ENCODE peak calls at places on chromosomes 16 and 17, in six cellular contexts. J is activated B cell treated with CpG ODN at 0.5 μM for 24 hours, T is RCC 7860, K is A549, V is T follicular helper cell, I is cardiac fibroblast. B is an unnamed sample.

GRCh38 chr17:68794636-68795503 is 160.3 kb downstream of the ABCA8 start:
- DNase-seq in J (no peak), T (no peak), K (no peak), V (no peak), I (peak), B (peak)

GRCh38 chr16:71882505-71883192 is 1.3 kb downstream of the ZNF821 start:
- DNase-seq in J (peak), T (peak), K (peak), V (peak), I (peak), B (peak)

GRCh38 chr16:50836121-50836541 is 94.2 kb downstream of the CYLD start:
- DNase-seq in J (no peak), T (no peak), K (no peak), V (no peak), I (peak), B (no peak)

GRCh38 chr17:75771334-75772281 is 6.6 kb upstream of the GALK1 start:
- DNase-seq in J (no peak), T (no peak), K (no peak), V (no peak), I (peak), B (peak)

GRCh38 chr16:19808061-19808621 is 76.5 kb downstream of the GPRC5B start:
- DNase-seq in J (no peak), T (peak), K (peak), V (no peak), I (no peak), B (no peak)

GRCh38 chr16:31700200-31700529 is 172.5 kb downstream of the AHSP start:
- DNase-seq in J (no peak), T (no peak), K (peak), V (no peak), I (no peak), B (no peak)

GRCh38 chr17:21294321-21295035 is 10.0 kb downstream of the MAP2K3 start:
- DNase-seq in J (no peak), T (no peak), K (no peak), V (no peak), I (no peak), B (no peak)

GRCh38 chr17:75758131-75758905 is 6.7 kb downstream of the GALK1 start:
- DNase-seq in J (no peak), T (no peak), K (no peak), V (no peak), I (no peak), B (no peak)

GRCh38 chr17:27294689-27295630 is 1.0 kb downstream of the WSB1 start:
- DNase-seq in J (no peak), T (peak), K (peak), V (peak), I (peak), B (peak)

GRCh38 chr16:12600536-12601256 is 203.0 kb downstream of the CPPED1 start:
- DNase-seq in J (no peak), T (no peak), K (no peak), V (no peak), I (no peak), B (no peak)

GRCh38 chr17:37037590-37038155 is 88.9 kb downstream of the AATF start:
- DNase-seq in J (no peak), T (no peak), K (no peak), V (no peak), I (no peak), B (no peak)

GRCh38 chr16:50208460-50208931 is 55.4 kb downstream of the TENT4B start:
- DNase-seq in J (no peak), T (peak), K (no peak), V (no peak), I (peak), B (no peak)

GRCh38 chr16:79997257-79997656 is 396.7 kb upstream of the MAF start:
- DNase-seq in J (no peak), T (no peak), K (no peak), V (no peak), I (peak), B (no peak)